ENCODE peak calls at places on chromosome 6, in six cellular contexts. N is OCI-LY7, V is PC-3, J is hepatocyte, R is MM.1S, A is GM23248. C is an unnamed sample. For H3K9me2, the result is how much of the 10 kb centered on the place peaks cover.

GRCh38 chr6:515267-515666 is 123.7 kb downstream of the IRF4 start:
- DNase-seq in N (no peak), V (no peak), J (no peak), R (no peak), A (no peak), C (no peak)

GRCh38 chr6:44270526-44271405 is 516 bp downstream of the TMEM151B start:
- DNase-seq in N (no peak), V (no peak), J (peak), R (no peak), A (no peak), C (peak)

GRCh38 chr6:148343383-148343782 is 745 bp downstream of the SASH1 start:
- DNase-seq in N (no peak), V (peak), J (no peak), R (no peak), A (peak), C (no peak)

GRCh38 chr6:6005467-6006427 is 978 bp downstream of the NRN1 start:
- DNase-seq in N (no peak), V (no peak), J (no peak), R (no peak), A (peak), C (peak)

GRCh38 chr6:157632821-157633220 is 190.2 kb upstream of the SNX9 start:
- DNase-seq in N (no peak), V (no peak), J (no peak), R (no peak), A (peak), C (no peak)

GRCh38 chr6:105783333-105783945 is 302.7 kb upstream of the PRDM1 start:
- DNase-seq in N (no peak), V (no peak), J (no peak), R (no peak), A (no peak), C (no peak)

GRCh38 chr6:32816746-32817204 is at the start of gene HLA-DOB:
- DNase-seq in N (peak), V (peak), J (peak), R (peak), A (peak), C (peak)

GRCh38 chr6:40960784-40961430 is 78.1 kb downstream of the UNC5CL start:
- DNase-seq in N (no peak), V (peak), J (no peak), R (no peak), A (peak), C (no peak)

GRCh38 chr6:110518281-110518623 is 41.8 kb upstream of the SLC22A16 start:
- DNase-seq in N (no peak), V (peak), J (no peak), R (no peak), A (peak), C (peak)

GRCh38 chr6:1055015-1055921 is 256.6 kb upstream of the FOXQ1 start:
- DNase-seq in N (no peak), V (no peak), J (no peak), R (no peak), A (no peak), C (no peak)

GRCh38 chr6:166448432-166448831 is 65.7 kb upstream of the MPC1 start:
- DNase-seq in N (no peak), V (no peak), J (no peak), R (no peak), A (no peak), C (no peak)

GRCh38 chr6:76165471-76166221 is 93.2 kb upstream of the IMPG1 start:
- DNase-seq in N (no peak), V (no peak), J (no peak), R (no peak), A (no peak), C (no peak)

GRCh38 chr6:129498950-129499870 is 210.8 kb downstream of the ARHGAP18 start:
- DNase-seq in N (peak), V (peak), J (peak), R (peak), A (peak), C (peak)

GRCh38 chr6:131694832-131695426 is 6.3 kb downstream of the OR2A4 start:
- DNase-seq in N (peak), V (peak), J (peak), R (peak), A (peak), C (peak)

GRCh38 chr6:44415424-44415823 is 27.9 kb downstream of the CDC5L start:
- DNase-seq in N (no peak), V (peak), J (peak), R (peak), A (no peak), C (peak)

GRCh38 chr6:126307859-126308258 is 32.1 kb upstream of the CENPW start:
- DNase-seq in N (no peak), V (peak), J (no peak), R (no peak), A (peak), C (no peak)

GRCh38 chr6:113291751-113292445 is 565.2 kb upstream of the MARCKS start:
- DNase-seq in N (no peak), V (peak), J (no peak), R (no peak), A (peak), C (no peak)
- H3K4me3 ChIP-seq in N (no peak), V (no peak), J (no peak), R (no peak), A (no peak), C (no peak)

GRCh38 chr6:139909992-139910391 is 535.5 kb upstream of the CITED2 start:
- DNase-seq in N (no peak), V (peak), J (no peak), R (no peak), A (no peak), C (no peak)
- H3K9me2 ChIP-seq in N (under half), V (under half), J (under half), R (under half), A (under half), C (under half)

DNA sequence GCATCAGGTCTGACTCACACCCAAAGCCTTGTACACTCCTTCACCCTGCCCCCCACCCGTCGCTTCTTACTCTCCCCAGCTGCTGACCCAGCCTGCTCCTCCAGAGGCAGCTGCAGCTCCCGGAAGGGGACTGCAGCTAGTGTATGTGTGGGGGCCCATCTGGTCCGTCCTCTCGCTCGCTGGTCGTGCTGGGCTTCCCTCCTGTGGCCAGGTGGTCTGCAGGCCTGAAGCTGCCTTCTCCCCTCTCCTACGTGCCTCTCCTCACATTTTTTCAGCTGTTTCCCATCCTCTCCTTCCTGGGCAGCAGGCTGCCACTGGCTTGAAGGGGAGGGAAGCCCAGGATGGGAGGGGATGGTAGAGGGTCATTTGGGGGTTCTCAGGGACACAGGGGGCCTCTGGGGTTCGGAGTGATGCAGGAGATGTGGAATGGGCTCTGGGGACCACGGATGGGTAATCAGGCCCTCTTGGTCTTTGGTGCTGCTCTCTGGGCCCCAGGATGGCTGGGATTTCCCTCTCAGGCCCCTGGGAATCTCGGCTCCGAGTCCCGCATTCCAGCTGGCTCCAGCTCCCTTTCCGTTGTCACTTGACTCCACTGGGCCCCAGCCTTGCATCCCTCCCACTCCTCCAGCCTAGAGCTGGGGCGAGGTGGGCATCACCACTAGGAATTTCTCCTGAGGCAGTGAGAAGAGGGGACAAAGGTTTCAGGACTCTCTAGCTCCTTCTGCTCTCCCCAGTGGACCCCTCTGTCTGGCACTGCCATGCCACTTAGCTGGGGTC is 2.1 kb upstream of the DDR1 start:
- DNase-seq in N (peak), V (no peak), J (peak), R (no peak), A (peak), C (peak)
- H3K4me3 ChIP-seq in N (peak), V (peak), J (no peak), R (no peak), A (no peak), C (peak)

DNA sequence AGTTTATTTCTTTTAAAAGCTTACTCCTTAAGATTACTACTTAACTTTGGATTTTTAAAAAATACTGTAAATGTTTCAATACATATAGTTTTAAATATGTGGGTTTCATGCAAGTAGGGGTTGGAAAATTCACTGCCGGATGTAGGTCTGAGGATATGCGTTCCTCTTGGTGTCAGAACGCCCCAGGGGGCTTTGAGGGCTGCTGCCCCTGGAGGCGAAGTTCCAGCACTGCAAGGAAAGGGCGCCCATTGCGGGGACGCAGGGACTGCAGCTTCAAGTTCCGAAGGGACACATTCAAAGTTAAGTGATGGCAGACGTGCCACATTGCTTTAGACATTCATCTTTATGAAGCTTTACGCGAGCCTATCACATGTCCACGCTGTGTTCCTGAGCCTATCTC is 152.9 kb downstream of the SOD2 start:
- DNase-seq in N (peak), V (no peak), J (peak), R (no peak), A (no peak), C (peak)
- H3K9me2 ChIP-seq in N (under half), V (under half), J (under half), R (under half), A (under half), C (under half)

GRCh38 chr6:28814032-28814976 is 109.5 kb downstream of the TRIM27 start:
- DNase-seq in N (no peak), V (no peak), J (no peak), R (no peak), A (no peak), C (peak)
- H3K4me3 ChIP-seq in N (no peak), V (no peak), J (no peak), R (no peak), A (peak), C (peak)

GRCh38 chr6:2622683-2623082 is 128.0 kb downstream of the MYLK4 start:
- DNase-seq in N (no peak), V (no peak), J (no peak), R (no peak), A (no peak), C (no peak)
- H3K9me2 ChIP-seq in N (under half), V (under half), J (under half), R (under half), A (under half), C (under half)

DNA sequence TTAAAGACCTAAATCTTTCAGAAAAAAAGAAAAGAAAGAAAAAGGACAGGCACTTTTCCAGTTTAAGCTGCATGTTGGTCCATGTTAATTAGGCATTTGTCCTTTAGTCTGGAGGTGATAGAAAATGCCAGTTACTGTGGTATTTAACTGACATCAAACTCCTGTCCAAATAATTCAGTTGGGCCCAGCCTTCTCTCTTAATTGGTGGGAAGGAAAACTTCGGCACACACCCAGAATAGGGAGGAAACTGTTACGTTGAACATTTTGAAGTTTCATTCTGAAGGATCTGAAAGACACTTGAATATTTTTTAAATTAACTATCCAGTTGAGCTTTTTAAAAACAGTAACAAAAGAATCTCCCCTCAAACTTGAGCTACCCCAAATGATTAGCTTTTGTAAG is 30.4 kb downstream of the RREB1 start:
- DNase-seq in N (no peak), V (no peak), J (no peak), R (no peak), A (peak), C (no peak)
- H3K4me3 ChIP-seq in N (no peak), V (no peak), J (no peak), R (peak), A (peak), C (no peak)

GRCh38 chr6:10725046-10725445 is 2.2 kb downstream of the TMEM14C start:
- DNase-seq in N (no peak), V (no peak), J (no peak), R (no peak), A (no peak), C (no peak)

GRCh38 chr6:10721850-10722569 is 860 bp upstream of the TMEM14C start:
- DNase-seq in N (no peak), V (no peak), J (no peak), R (no peak), A (no peak), C (no peak)

GRCh38 chr6:10720229-10720959 is 2.5 kb upstream of the TMEM14C start:
- DNase-seq in N (no peak), V (peak), J (no peak), R (peak), A (peak), C (no peak)

GRCh38 chr6:10722570-10722819 is 375 bp upstream of the TMEM14C start:
- DNase-seq in N (no peak), V (no peak), J (no peak), R (no peak), A (no peak), C (no peak)

GRCh38 chr6:10722820-10723651 is at the start of gene TMEM14C:
- DNase-seq in N (peak), V (peak), J (peak), R (peak), A (peak), C (peak)
- H3K9me2 ChIP-seq in N (under half), V (under half), J (under half), R (under half), A (under half), C (under half)

GRCh38 chr6:84119277-84119676 is 85.7 kb downstream of the MRAP2 start:
- DNase-seq in N (no peak), V (peak), J (peak), R (no peak), A (no peak), C (peak)

GRCh38 chr6:84118191-84118590 is 84.6 kb downstream of the MRAP2 start:
- DNase-seq in N (no peak), V (no peak), J (no peak), R (no peak), A (no peak), C (no peak)

DNA sequence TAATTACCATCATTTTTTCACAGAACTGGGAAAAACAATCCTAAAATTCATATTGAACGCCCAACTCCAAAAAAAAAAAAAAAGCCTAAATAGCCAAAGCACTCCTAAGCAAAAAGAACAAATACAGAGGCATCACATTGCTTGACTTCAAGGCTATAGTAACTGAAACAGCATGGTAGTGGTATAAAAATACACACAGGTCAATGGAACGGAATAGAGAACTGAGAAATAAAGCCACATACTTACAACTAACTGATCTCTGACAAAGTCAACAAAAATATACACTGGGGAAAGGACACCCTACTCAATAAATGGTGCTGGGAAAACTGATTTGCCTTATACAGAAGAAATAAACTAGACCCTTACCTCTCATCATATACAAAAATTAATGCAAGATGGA is 89.6 kb downstream of the MRAP2 start:
- DNase-seq in N (no peak), V (no peak), J (no peak), R (no peak), A (no peak), C (no peak)
- H3K4me3 ChIP-seq in N (no peak), V (no peak), J (no peak), R (no peak), A (no peak), C (no peak)

DNA sequence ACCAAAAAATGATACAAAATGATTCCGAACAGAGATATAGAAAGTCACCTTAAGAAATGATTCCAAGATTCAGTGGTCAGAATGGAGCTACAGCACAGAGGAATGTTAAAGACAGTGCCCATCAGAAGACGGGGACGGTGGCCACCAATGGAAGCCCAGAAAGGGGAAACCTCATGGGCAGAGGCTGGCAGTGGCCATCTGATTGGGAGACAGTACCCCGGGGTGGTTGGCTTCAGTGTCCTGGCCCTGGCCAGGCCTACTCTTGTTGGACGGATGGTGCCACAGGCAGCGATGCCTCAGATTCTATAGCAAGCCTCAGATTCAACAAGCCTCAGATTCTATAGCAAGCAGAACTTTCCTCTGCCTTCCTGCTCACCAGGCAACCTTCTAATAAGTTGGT is 16.6 kb upstream of the PI16 start:
- DNase-seq in N (no peak), V (no peak), J (no peak), R (no peak), A (no peak), C (no peak)
- H3K9me2 ChIP-seq in N (under half), V (under half), J (under half), R (under half), A (under half), C (under half)